ENCODE peak calls at places on chromosomes 1 and 21, in nine cellular contexts. F is lung; B is CD8-positive, alpha-beta memory T cell; A is A549; W is heart right ventricle; P is brain microvascular endothelial cell; G is HCT116; V is fibroblast of lung; H is tibial nerve. I is an unnamed sample.
A peak's percentile ranks its signal among the peaks of the same experiment; 100 is the strongest.

GRCh38 chr1:90413519-90413918 is 303.6 kb downstream of the BARHL2 start:
- DNase-seq in V (no peak), H (no peak), A (no peak), B (no peak), P (no peak), G (no peak), F (peak; percentile 32), W (no peak), I (no peak)

GRCh38 chr1:60573121-60573520 is 499.6 kb upstream of the C1orf87 start:
- DNase-seq in W (no peak), A (peak; percentile 4), G (no peak), F (no peak), P (no peak), V (peak; percentile 31), B (no peak), H (no peak), I (no peak)

GRCh38 chr1:82923957-82924356 is 1075.0 kb downstream of the TTLL7 start:
- DNase-seq in P (no peak), H (no peak), V (no peak), G (no peak), W (no peak), B (no peak), A (no peak), F (no peak), I (no peak)

GRCh38 chr1:5348732-5349465 is 643.3 kb downstream of the NPHP4 start:
- DNase-seq in P (no peak), B (no peak), G (no peak), A (no peak), H (no peak), F (no peak), W (no peak), V (no peak), I (no peak)

GRCh38 chr1:84412316-84412942 is 14.1 kb downstream of the DNASE2B start:
- DNase-seq in B (no peak), W (no peak), H (no peak), G (no peak), F (no peak), V (peak; percentile 87), P (peak; percentile 92), A (no peak), I (no peak)

GRCh38 chr21:40053007-40053406 is 185.8 kb downstream of the PCP4 start:
- DNase-seq in G (no peak), F (no peak), P (no peak), H (peak; percentile 26), B (no peak), A (no peak), V (peak; percentile 28), W (peak; percentile 33), I (no peak)

GRCh38 chr1:189769448-189769847 is 708.2 kb downstream of the BRINP3 start:
- DNase-seq in W (no peak), F (no peak), G (no peak), V (peak; percentile 22), A (no peak), B (no peak), H (no peak), P (no peak), I (no peak)

GRCh38 chr1:180778782-180779398 is 133.8 kb upstream of the KIAA1614 start:
- DNase-seq in F (no peak), A (peak; percentile 28), B (no peak), V (no peak), W (no peak), P (no peak), G (peak; percentile 10), H (no peak), I (no peak)

GRCh38 chr1:2848006-2848670 is 46.6 kb upstream of the TTC34 start:
- DNase-seq in F (no peak), H (no peak), B (no peak), G (no peak), W (no peak), P (no peak), A (no peak), V (no peak), I (no peak)

GRCh38 chr1:150887018-150887417 is at the start of gene CTXND2:
- DNase-seq in H (no peak), P (peak; percentile 12), B (no peak), G (no peak), A (no peak), W (no peak), V (peak; percentile 84), F (no peak), I (no peak)

GRCh38 chr1:232292818-232293217 is 337.1 kb downstream of the SIPA1L2 start:
- DNase-seq in B (no peak), A (no peak), W (no peak), G (no peak), H (no peak), V (no peak), P (no peak), F (no peak), I (no peak)

GRCh38 chr1:163561570-163562295 is 240.0 kb downstream of the NUF2 start:
- DNase-seq in P (no peak), W (no peak), F (no peak), G (peak; percentile 1), A (peak; percentile 8), B (no peak), H (no peak), V (peak; percentile 9), I (no peak)

GRCh38 chr1:204873714-204874113 is 3.1 kb downstream of the NFASC start:
- DNase-seq in G (no peak), A (no peak), F (no peak), H (no peak), W (no peak), B (no peak), P (no peak), V (no peak), I (no peak)
- H3K27ac ChIP-seq in G (no peak overlapping the region), A (no peak overlapping the region), F (no peak overlapping the region), H (peak overlapping the region; percentile 51), W (no peak overlapping the region), B (no peak overlapping the region), P (no peak overlapping the region), V (no peak overlapping the region), I (peak overlapping the region; percentile 95)

GRCh38 chr1:209101106-209101505 is 482.4 kb upstream of the CAMK1G start:
- DNase-seq in B (no peak), G (no peak), W (no peak), F (no peak), P (no peak), V (no peak), A (no peak), H (no peak), I (no peak)

GRCh38 chr1:209094384-209094783 is 489.1 kb upstream of the CAMK1G start:
- DNase-seq in B (no peak), W (no peak), F (no peak), H (no peak), A (no peak), G (no peak), P (no peak), V (no peak), I (no peak)

DNA sequence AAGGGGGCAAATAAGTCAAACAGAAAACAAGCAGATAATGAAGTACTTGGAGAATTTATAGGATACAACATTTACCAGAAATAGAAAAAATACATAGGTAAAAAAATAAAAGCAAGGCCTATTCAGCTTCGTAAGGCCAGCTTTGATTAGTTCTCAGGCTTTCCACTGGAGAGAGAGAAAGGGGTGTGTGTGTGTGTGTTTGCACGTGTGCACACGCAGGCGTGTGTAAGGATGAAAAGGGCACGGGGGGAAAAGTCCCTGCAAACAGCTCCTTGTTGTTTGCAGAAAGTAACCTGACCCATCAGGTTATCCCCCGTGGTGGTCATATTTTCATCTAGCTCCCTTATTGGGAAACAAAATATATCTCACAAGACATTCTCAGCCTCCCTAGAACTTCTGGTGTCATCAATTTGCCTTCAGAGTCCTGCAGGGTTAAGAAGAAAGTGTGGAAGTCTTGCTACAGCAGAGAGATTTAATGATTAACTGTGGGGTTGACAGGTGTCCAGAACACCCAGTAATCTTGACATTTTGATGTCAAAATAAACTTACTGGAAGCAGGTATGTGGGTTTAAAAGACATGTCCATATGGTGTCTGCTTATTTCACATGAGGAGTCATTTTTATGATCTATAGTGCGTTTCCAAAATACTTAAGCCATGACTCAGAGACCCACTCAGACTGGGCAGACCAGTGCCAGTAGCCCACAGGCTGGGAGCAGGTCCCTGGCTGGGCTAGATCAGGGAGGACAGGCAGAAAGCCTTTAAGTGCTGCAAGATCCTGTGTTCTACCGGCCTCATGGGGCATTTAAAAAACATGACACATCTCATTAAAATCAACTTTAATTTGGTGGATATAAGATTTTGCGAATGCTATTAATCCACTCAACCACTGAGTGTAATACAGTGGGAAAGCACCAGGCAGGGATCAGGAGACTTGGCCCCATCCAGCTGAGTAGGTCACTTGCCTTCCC is 487.6 kb upstream of the CAMK1G start:
- DNase-seq in A (peak; percentile 64), B (no peak), H (no peak), P (peak; percentile 16), F (no peak), V (peak; percentile 88), W (no peak), G (no peak), I (no peak)
- H3K27ac ChIP-seq in A (peak overlapping the region; percentile 77), B (no peak overlapping the region), H (no peak overlapping the region), P (no peak overlapping the region), F (no peak overlapping the region), V (no peak overlapping the region), W (no peak overlapping the region), G (no peak overlapping the region), I (no peak overlapping the region)

GRCh38 chr1:46983416-46983815 is 40.1 kb upstream of the CYP4X1 start:
- DNase-seq in W (no peak), G (no peak), V (no peak), F (no peak), P (no peak), A (no peak), B (no peak), H (no peak), I (no peak)
- H3K27ac ChIP-seq in W (no peak overlapping the region), G (no peak overlapping the region), V (no peak overlapping the region), F (no peak overlapping the region), P (no peak overlapping the region), A (no peak overlapping the region), B (no peak overlapping the region), H (no peak overlapping the region), I (no peak overlapping the region)

GRCh38 chr1:8026153-8026975 is at the start of gene ERRFI1:
- DNase-seq in W (peak; percentile 97), B (peak; percentile 89), V (peak; percentile 94), F (peak; percentile 92), A (peak; percentile 94), G (peak; percentile 83), P (peak; percentile 89), H (peak; percentile 93), I (peak; percentile 94)

GRCh38 chr1:8026976-8027747 is 1.1 kb upstream of the ERRFI1 start:
- DNase-seq in H (no peak), A (peak; percentile 94), W (peak; percentile 37), B (no peak), P (peak; percentile 73), V (peak; percentile 53), G (no peak), F (peak; percentile 72), I (no peak)

GRCh38 chr1:8025061-8025670 is 943 bp downstream of the ERRFI1 start:
- DNase-seq in H (no peak), F (no peak), A (no peak), W (no peak), P (peak; percentile 59), V (peak; percentile 32), G (no peak), B (no peak), I (no peak)

GRCh38 chr1:8024329-8024728 is 1.8 kb downstream of the ERRFI1 start:
- DNase-seq in H (no peak), G (no peak), W (no peak), F (no peak), A (no peak), V (peak; percentile 8), B (no peak), P (no peak), I (no peak)

DNA sequence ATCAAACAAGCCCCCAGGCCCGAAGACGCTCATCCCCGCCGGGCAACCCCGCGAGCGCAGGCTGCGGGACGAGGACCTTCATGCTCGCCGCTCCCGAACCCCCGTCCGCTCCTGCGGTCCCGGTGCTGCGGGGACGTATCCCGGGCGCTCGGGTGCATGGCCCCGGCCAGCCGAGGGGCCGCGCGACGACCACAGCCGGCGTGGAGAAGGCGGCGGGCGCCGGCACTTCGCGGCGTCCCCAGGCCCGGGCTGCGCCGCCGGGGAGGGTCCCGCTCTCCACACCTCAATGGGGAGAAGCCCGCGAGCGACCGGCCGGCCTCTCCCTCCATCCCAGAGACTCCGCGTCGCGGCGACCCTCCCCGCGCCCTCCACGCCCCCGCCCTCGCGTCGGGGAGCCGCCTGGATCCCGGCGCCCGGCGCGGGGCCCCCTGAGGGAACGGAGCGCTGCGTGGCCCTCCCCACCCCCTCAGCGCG is 401 bp downstream of the ERRFI1 start:
- DNase-seq in G (no peak), A (no peak), F (no peak), V (peak; percentile 27), H (no peak), B (peak; percentile 47), W (no peak), P (no peak), I (peak; percentile 51)
- H3K27ac ChIP-seq in G (peak overlapping the region; percentile 99), A (peak overlapping the region; percentile 98), F (peak overlapping the region; percentile 90), V (peak overlapping the region; percentile 94), H (peak overlapping the region; percentile 94), B (no peak overlapping the region), W (peak overlapping the region; percentile 87), P (peak overlapping the region; percentile 97), I (peak overlapping the region; percentile 87)

I was measured in caudate nucleus.